ENCODE peak calls at places on chromosomes 1 and 21, in six cellular contexts. N is SW480, K is adrenal gland, F is HFFc6, B is activated gamma-delta T cell treated with Interleukin-2 at 50 U/mL for 16 hours, Z is astrocyte of the cerebellum. P is an unnamed sample.

GRCh38 chr1:225694151-225694603 is 41.3 kb upstream of the ENAH start:
- DNase-seq in N (no peak), K (peak), F (no peak), B (no peak), Z (peak), P (no peak)

GRCh38 chr1:215523128-215523861 is 43.8 kb upstream of the KCTD3 start:
- DNase-seq in N (no peak), K (no peak), F (no peak), B (no peak), Z (no peak), P (no peak)

GRCh38 chr21:35829014-35829525 is 231.3 kb downstream of the SETD4 start:
- DNase-seq in N (no peak), K (no peak), F (no peak), B (no peak), Z (no peak), P (no peak)

GRCh38 chr21:17492415-17493168 is 20.3 kb upstream of the CXADR start:
- DNase-seq in N (no peak), K (no peak), F (no peak), B (no peak), Z (peak), P (no peak)

GRCh38 chr1:1237874-1238701 is 6.1 kb downstream of the B3GALT6 start:
- DNase-seq in N (peak), K (no peak), F (no peak), B (no peak), Z (no peak), P (no peak)

GRCh38 chr1:206427296-206427695 is 43.0 kb upstream of the IKBKE start:
- DNase-seq in N (no peak), K (no peak), F (no peak), B (no peak), Z (no peak), P (no peak)

GRCh38 chr1:151579436-151580225 is 32.2 kb upstream of the SNX27 start:
- DNase-seq in N (no peak), K (no peak), F (peak), B (no peak), Z (no peak), P (no peak)

GRCh38 chr1:234433563-234434285 is 45.3 kb downstream of the TARBP1 start:
- DNase-seq in N (no peak), K (no peak), F (peak), B (no peak), Z (no peak), P (no peak)

GRCh38 chr1:7517611-7518330 is 253.3 kb upstream of the VAMP3 start:
- DNase-seq in N (no peak), K (no peak), F (no peak), B (no peak), Z (no peak), P (no peak)

GRCh38 chr1:217009376-217009775 is 286.1 kb upstream of the ESRRG start:
- DNase-seq in N (no peak), K (no peak), F (no peak), B (no peak), Z (no peak), P (no peak)

GRCh38 chr1:114033961-114034360 is 54.7 kb downstream of the OLFML3 start:
- DNase-seq in N (no peak), K (no peak), F (no peak), B (no peak), Z (no peak), P (no peak)

GRCh38 chr1:231338270-231339128 is at the start of gene SPRTN:
- DNase-seq in N (no peak), K (no peak), F (no peak), B (no peak), Z (no peak), P (no peak)

GRCh38 chr1:26666855-26667254 is 29.0 kb upstream of the ARID1A start:
- DNase-seq in N (peak), K (no peak), F (no peak), B (no peak), Z (no peak), P (no peak)

GRCh38 chr1:5886541-5887435 is 105.4 kb downstream of the NPHP4 start:
- DNase-seq in N (no peak), K (no peak), F (no peak), B (no peak), Z (no peak), P (no peak)

GRCh38 chr1:157652859-157653493 is 47.6 kb downstream of the FCRL3 start:
- DNase-seq in N (no peak), K (no peak), F (no peak), B (no peak), Z (no peak), P (peak)

GRCh38 chr1:207822124-207822601 is 70.3 kb downstream of the CD46 start:
- DNase-seq in N (no peak), K (peak), F (no peak), B (no peak), Z (no peak), P (peak)

GRCh38 chr1:25809929-25810328 is 9.8 kb upstream of the MTFR1L start:
- DNase-seq in N (no peak), K (no peak), F (no peak), B (no peak), Z (no peak), P (no peak)

GRCh38 chr1:97632075-97632474 is 288.8 kb downstream of the DPYD start:
- DNase-seq in N (no peak), K (peak), F (peak), B (no peak), Z (peak), P (no peak)

GRCh38 chr1:20974069-20974468 is 187.0 kb upstream of the HP1BP3 start:
- DNase-seq in N (no peak), K (no peak), F (peak), B (no peak), Z (no peak), P (no peak)

GRCh38 chr1:86156571-86157455 is at the start of gene COL24A1:
- DNase-seq in N (no peak), K (no peak), F (peak), B (no peak), Z (no peak), P (no peak)

GRCh38 chr1:182783068-182783467 is 6.5 kb upstream of the NPL start:
- DNase-seq in N (no peak), K (no peak), F (no peak), B (no peak), Z (no peak), P (no peak)